ENCODE peak calls at places on chromosome 18, in five cellular contexts. V is mammary epithelial cell, S is heart right ventricle, Y is RWPE2, O is ovary. P is an unnamed sample.

GRCh38 chr18:43181711-43182110 is 66.2 kb upstream of the RIT2 start:
- DNase-seq in V (no peak), S (no peak), Y (no peak), O (no peak), P (no peak)

GRCh38 chr18:3248062-3248669 is 565 bp downstream of the MYL12A start:
- DNase-seq in V (no peak), S (no peak), Y (no peak), O (peak; percentile 56), P (no peak)

GRCh38 chr18:63617049-63617995 is 26.7 kb downstream of the SERPINB4 start:
- DNase-seq in V (no peak), S (no peak), Y (no peak), O (no peak), P (no peak)

GRCh38 chr18:27473359-27473758 is 288.3 kb upstream of the CHST9 start:
- DNase-seq in V (no peak), S (no peak), Y (no peak), O (no peak), P (no peak)

GRCh38 chr18:63307555-63308200 is 11.9 kb downstream of the BCL2 start:
- DNase-seq in V (no peak), S (no peak), Y (no peak), O (no peak), P (no peak)

GRCh38 chr18:10482985-10483949 is 28.8 kb downstream of the APCDD1 start:
- DNase-seq in V (no peak), S (no peak), Y (no peak), O (peak; percentile 88), P (no peak)

GRCh38 chr18:11728247-11728646 is 39.2 kb downstream of the GNAL start:
- DNase-seq in V (peak; percentile 42), S (no peak), Y (no peak), O (no peak), P (no peak)

GRCh38 chr18:5066380-5066977 is 130.6 kb downstream of the AKAIN1 start:
- DNase-seq in V (no peak), S (no peak), Y (no peak), O (no peak), P (no peak)

GRCh38 chr18:9337875-9338274 is 3.3 kb downstream of the TWSG1 start:
- DNase-seq in V (peak; percentile 23), S (no peak), Y (no peak), O (no peak), P (no peak)

GRCh38 chr18:23935804-23936203 is 78.8 kb upstream of the TTC39C start:
- DNase-seq in V (peak; percentile 41), S (no peak), Y (no peak), O (no peak), P (no peak)

GRCh38 chr18:12703714-12704113 is 872 bp downstream of the PSMG2 start:
- DNase-seq in V (peak; percentile 17), S (no peak), Y (no peak), O (no peak), P (no peak)

GRCh38 chr18:13291299-13291698 is 72.7 kb downstream of the LDLRAD4 start:
- DNase-seq in V (no peak), S (no peak), Y (no peak), O (no peak), P (no peak)

GRCh38 chr18:36583155-36583745 is 245.6 kb downstream of the TPGS2 start:
- DNase-seq in V (no peak), S (no peak), Y (no peak), O (no peak), P (no peak)
- TF ChIP-seq CTCF in V (no peak), S (no peak), Y (no peak), O (no peak), P (no peak)

DNA sequence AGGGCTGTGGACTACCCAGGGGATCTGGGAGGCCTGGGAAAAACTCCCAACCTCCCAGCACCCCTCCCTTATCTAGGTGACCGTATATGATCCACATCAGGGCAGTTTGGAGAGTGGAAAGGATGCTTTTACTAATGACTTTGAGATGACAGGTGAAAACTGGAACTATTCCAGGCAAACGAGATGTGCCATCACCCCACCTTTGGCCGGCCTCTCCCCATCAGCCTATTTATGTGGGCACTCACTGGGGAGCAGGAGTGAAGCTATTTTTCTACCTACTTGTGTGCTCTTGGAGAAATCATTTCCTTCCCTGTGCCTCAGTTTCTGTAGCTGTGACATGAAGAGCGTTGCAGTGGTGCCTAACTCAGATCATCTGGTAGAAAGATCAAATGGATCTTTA is 107.2 kb downstream of the SMAD7 start:
- DNase-seq in V (no peak), S (no peak), Y (no peak), O (no peak), P (no peak)
- H3K4me1 ChIP-seq in V (peaks cover 38% of the 10 kb centered on the region), S (peaks cover 85% of the 10 kb centered on the region), Y (peaks cover 45% of the 10 kb centered on the region), O (peaks cover 17% of the 10 kb centered on the region), P (peaks cover 40% of the 10 kb centered on the region)

GRCh38 chr18:56083097-56083865 is 495.3 kb upstream of the TCF4 start:
- DNase-seq in V (no peak), S (peak; percentile 70), Y (no peak), O (peak; percentile 40), P (peak; percentile 60)
- TF ChIP-seq CTCF in V (no peak), S (no peak), Y (no peak), O (no peak), P (no peak)

DNA sequence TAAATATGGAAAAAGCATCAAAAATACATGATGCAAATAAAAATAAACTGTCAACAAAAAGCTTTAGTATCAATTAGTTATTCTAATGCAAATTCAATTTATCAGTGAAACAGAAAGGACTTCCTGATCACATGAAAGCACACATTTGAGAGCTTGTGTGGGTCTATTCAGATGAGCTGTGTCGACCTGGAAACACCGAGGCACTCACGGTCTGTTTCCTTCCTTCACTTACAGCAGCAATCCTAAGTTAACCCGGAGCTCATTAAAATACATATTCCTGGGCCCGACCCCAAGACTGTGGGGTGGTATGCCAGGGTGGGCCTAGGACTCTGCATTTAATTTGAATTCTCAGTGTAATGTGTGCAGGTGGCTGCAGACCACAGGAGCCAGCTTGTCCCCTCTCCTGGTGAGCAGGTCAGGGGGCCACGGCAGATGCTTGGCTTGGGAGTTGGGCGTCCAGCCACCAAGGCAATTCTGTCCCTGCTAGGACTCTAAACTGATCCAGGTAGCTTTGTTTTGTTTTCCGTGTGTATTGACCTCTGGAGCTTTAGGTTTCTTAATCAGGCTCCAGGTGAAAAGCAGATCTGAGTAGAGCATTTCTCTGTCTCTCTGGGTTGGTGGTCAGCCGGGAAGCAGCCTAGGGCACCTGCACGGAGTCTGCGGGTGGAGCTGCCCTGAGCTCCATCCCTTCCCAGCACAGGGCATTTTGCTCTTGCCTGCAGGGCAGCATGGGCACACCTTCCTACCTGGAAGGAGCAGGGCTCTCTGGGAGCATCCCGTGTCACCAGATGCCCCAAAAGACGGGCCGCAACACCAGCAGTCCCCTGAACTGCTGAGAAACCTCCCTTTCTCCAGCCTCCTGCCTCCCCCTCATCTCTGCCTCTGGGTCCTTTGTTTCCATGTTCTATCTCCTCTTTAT is 9.0 kb downstream of the MBP start:
- DNase-seq in V (no peak), S (no peak), Y (no peak), O (no peak), P (peak; percentile 61)
- H3K4me1 ChIP-seq in V (peaks cover 31% of the 10 kb centered on the region), S (peaks cover 27% of the 10 kb centered on the region), Y (peaks cover 35% of the 10 kb centered on the region), O (no peaks in the 10 kb centered on the region), P (peaks cover 40% of the 10 kb centered on the region)

GRCh38 chr18:73983970-73984369 is 163.7 kb downstream of the FBXO15 start:
- DNase-seq in V (no peak), S (no peak), Y (no peak), O (no peak), P (no peak)

GRCh38 chr18:73983496-73983895 is 164.1 kb downstream of the FBXO15 start:
- DNase-seq in V (no peak), S (no peak), Y (no peak), O (no peak), P (no peak)

GRCh38 chr18:73979742-73980141 is 167.9 kb downstream of the FBXO15 start:
- DNase-seq in V (peak; percentile 18), S (no peak), Y (no peak), O (no peak), P (no peak)

GRCh38 chr18:73975266-73975665 is 172.4 kb downstream of the FBXO15 start:
- DNase-seq in V (no peak), S (no peak), Y (no peak), O (no peak), P (no peak)

DNA sequence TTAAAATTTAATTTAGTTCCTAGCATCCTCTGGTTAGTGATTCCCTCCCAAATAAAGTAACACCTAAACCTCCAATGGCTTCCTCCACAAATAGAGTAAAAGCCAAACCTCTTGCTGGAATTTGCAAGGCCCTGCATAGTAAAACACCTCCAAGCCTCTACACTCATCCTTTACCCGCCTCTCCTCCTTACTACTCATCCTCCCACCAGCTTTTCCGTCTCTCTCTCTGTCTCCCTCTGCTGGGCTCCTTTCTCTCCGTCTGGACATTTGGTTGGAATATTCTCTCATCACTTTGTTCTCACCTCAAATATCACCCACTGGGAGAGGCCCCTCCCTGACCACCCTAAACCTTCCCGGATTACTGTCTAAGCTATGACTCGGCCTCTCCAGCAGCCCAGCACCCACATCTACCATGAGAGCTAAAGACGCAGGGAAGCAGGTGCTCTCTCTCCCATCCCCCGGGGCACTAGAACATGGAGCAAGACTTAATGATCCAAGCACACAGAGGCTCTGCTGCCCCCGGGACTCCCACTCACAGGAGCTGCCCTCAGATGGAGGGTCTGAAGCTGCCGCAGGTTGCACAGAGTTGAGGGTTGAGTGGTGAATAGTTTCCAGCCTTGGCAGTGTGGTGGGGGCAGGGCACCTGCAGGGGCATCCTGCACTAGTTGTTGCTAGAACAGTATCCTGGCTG is 167.2 kb downstream of the FBXO15 start:
- DNase-seq in V (peak; percentile 23), S (no peak), Y (no peak), O (no peak), P (no peak)
- TF ChIP-seq CTCF in V (peak; percentile 43), S (no peak), Y (peak; percentile 37), O (no peak), P (no peak)

GRCh38 chr18:77818328-77818727 is 568.7 kb downstream of the GALR1 start:
- DNase-seq in V (no peak), S (no peak), Y (no peak), O (no peak), P (no peak)
- H3K4me1 ChIP-seq in V (no peaks in the 10 kb centered on the region), S (no peaks in the 10 kb centered on the region), Y (no peaks in the 10 kb centered on the region), O (no peaks in the 10 kb centered on the region), P (no peaks in the 10 kb centered on the region)

DNA sequence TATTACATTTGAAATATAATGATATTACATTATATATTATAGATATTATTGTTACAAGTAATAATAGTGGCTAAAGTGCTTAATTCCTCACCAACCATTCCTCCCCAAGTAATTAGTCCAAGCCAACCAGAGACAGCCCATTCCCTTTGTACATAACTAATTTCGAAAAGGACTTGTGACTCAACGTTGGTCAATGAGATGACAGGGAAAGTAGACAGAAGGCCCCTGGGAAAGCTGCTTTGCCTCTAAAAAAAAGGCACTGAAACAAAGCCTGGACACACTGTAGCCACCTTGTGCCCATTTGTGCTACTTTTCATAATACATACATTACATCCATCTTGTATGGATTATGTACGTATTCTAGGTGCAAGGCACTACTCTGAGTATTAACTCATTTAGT is 28.8 kb downstream of the COLEC12 start:
- DNase-seq in V (no peak), S (no peak), Y (no peak), O (no peak), P (no peak)
- TF ChIP-seq CTCF in V (no peak), S (no peak), Y (no peak), O (no peak), P (no peak)

GRCh38 chr18:50754297-50754696 is 65.5 kb downstream of the MRO start:
- DNase-seq in V (no peak), S (no peak), Y (no peak), O (no peak), P (no peak)
- H3K4me1 ChIP-seq in V (no peaks in the 10 kb centered on the region), S (no peaks in the 10 kb centered on the region), Y (no peaks in the 10 kb centered on the region), O (no peaks in the 10 kb centered on the region), P (no peaks in the 10 kb centered on the region)

P was measured in kidney.